ENCODE peak calls at places on chromosome 15, in ten cellular contexts. N is heart left ventricle, W is colonic mucosa, P is GM23338, Y is dorsolateral prefrontal cortex, V is adrenal gland, F is fibroblast of pulmonary artery, H is neural progenitor cell, K is breast epithelium, A is IMR-90. U is an unnamed sample.

GRCh38 chr15:63252292-63252691 is 25.1 kb upstream of the APH1B start:
- DNase-seq in P (no peak), Y (no peak), K (no peak), H (no peak), V (no peak), W (no peak), F (no peak), N (no peak), A (no peak), U (no peak)

GRCh38 chr15:32941823-32942222 is 224.0 kb downstream of the GREM1 start:
- DNase-seq in P (no peak), A (no peak), Y (no peak), F (no peak), H (no peak), W (no peak), K (no peak), N (no peak), V (no peak), U (no peak)

GRCh38 chr15:90165659-90166489 is 35.3 kb upstream of the SEMA4B start:
- DNase-seq in V (peak), P (no peak), F (peak), W (peak), Y (no peak), A (peak), K (peak), N (no peak), H (no peak), U (peak)

GRCh38 chr15:26891448-26891881 is 24.6 kb downstream of the GABRA5 start:
- DNase-seq in F (peak), N (peak), V (peak), W (peak), P (peak), A (peak), Y (peak), K (peak), H (peak), U (peak)

GRCh38 chr15:44535509-44536297 is 1.2 kb upstream of the EIF3J start:
- DNase-seq in W (peak), F (no peak), N (no peak), K (no peak), V (peak), P (peak), Y (no peak), H (peak), A (no peak), U (peak)

GRCh38 chr15:85403745-85404144 is 23.3 kb downstream of the AKAP13 start:
- DNase-seq in P (peak), W (no peak), Y (no peak), H (no peak), F (peak), K (no peak), V (peak), A (peak), N (no peak), U (peak)

GRCh38 chr15:82566690-82567089 is 26.4 kb upstream of the RPS17 start:
- DNase-seq in H (no peak), Y (no peak), A (peak), N (no peak), F (peak), K (no peak), W (no peak), P (no peak), V (no peak), U (no peak)

GRCh38 chr15:95995375-95996168 is 334.9 kb upstream of the NR2F2 start:
- DNase-seq in V (no peak), Y (no peak), N (no peak), A (peak), F (peak), P (no peak), H (no peak), K (no peak), W (no peak), U (peak)

GRCh38 chr15:94731286-94731685 is 499.9 kb downstream of the MCTP2 start:
- DNase-seq in K (no peak), Y (no peak), H (no peak), N (no peak), P (no peak), W (no peak), V (no peak), A (no peak), F (no peak), U (no peak)

GRCh38 chr15:89632563-89633430 is 22.5 kb downstream of the KIF7 start:
- DNase-seq in F (no peak), H (no peak), A (no peak), W (no peak), Y (no peak), K (no peak), V (no peak), P (no peak), N (no peak), U (no peak)

GRCh38 chr15:97425596-97425995 is 534.9 kb upstream of the ARRDC4 start:
- DNase-seq in K (no peak), W (no peak), F (no peak), N (no peak), Y (no peak), V (no peak), A (no peak), P (no peak), H (no peak), U (no peak)

GRCh38 chr15:58748787-58749531 is 548 bp downstream of the ADAM10 start:
- DNase-seq in N (peak), H (peak), A (no peak), Y (peak), W (peak), F (peak), K (peak), P (peak), V (peak), U (peak)

GRCh38 chr15:79779739-79780138 is 117.1 kb downstream of the MTHFS start:
- DNase-seq in F (no peak), P (no peak), H (no peak), Y (no peak), K (no peak), V (no peak), N (no peak), A (no peak), W (no peak), U (no peak)

GRCh38 chr15:89587955-89588354 is 12.7 kb downstream of the TICRR start:
- DNase-seq in N (no peak), V (no peak), H (no peak), W (no peak), F (peak), P (no peak), K (no peak), A (peak), Y (no peak), U (peak)

GRCh38 chr15:25830844-25831443 is 32.2 kb downstream of the ATP10A start:
- DNase-seq in F (peak), A (peak), P (no peak), W (no peak), N (no peak), Y (no peak), V (peak), H (no peak), K (no peak), U (peak)

GRCh38 chr15:81575436-81576123 is 201.6 kb upstream of the TMC3 start:
- DNase-seq in K (no peak), V (no peak), Y (no peak), W (no peak), N (no peak), H (no peak), F (peak), P (peak), A (peak), U (no peak)

GRCh38 chr15:82663186-82663600 is 16.0 kb upstream of the CPEB1 start:
- DNase-seq in A (peak), H (peak), K (no peak), Y (no peak), F (peak), P (peak), V (peak), W (peak), N (peak), U (peak)

GRCh38 chr15:37101634-37102314 is 1.4 kb upstream of the MEIS2 start:
- DNase-seq in V (peak), W (peak), N (peak), P (peak), K (no peak), F (peak), Y (peak), H (peak), A (peak), U (peak)

GRCh38 chr15:47301481-47301880 is 415.8 kb upstream of the SEMA6D start:
- DNase-seq in K (no peak), W (no peak), N (no peak), V (no peak), H (no peak), P (no peak), F (no peak), A (no peak), Y (no peak), U (no peak)

GRCh38 chr15:92818658-92819311 is 81.3 kb upstream of the CHD2 start:
- DNase-seq in P (no peak), F (no peak), V (no peak), Y (no peak), W (no peak), H (no peak), A (no peak), K (no peak), N (no peak), U (no peak)

GRCh38 chr15:66472176-66472999 is 25.2 kb downstream of the SNAPC5 start:
- DNase-seq in P (no peak), F (peak), N (no peak), Y (no peak), H (no peak), K (no peak), A (peak), V (no peak), W (no peak), U (peak)

GRCh38 chr15:88900309-88900981 is 5.1 kb upstream of the HAPLN3 start:
- DNase-seq in A (peak), F (peak), Y (no peak), P (no peak), W (no peak), H (no peak), N (no peak), K (no peak), V (no peak), U (peak)

GRCh38 chr15:33330931-33331330 is 20.2 kb downstream of the RYR3 start:
- DNase-seq in F (no peak), V (no peak), Y (no peak), W (no peak), N (no peak), H (no peak), K (no peak), P (no peak), A (no peak), U (no peak)

GRCh38 chr15:22915866-22916515 is 64.2 kb downstream of the CYFIP1 start:
- DNase-seq in Y (no peak), F (no peak), H (no peak), K (no peak), N (no peak), W (no peak), A (no peak), V (no peak), P (no peak), U (no peak)

GRCh38 chr15:77577350-77577749 is 55.4 kb downstream of the LINGO1 start:
- DNase-seq in F (no peak), Y (peak), A (no peak), W (no peak), N (no peak), V (no peak), K (no peak), H (peak), P (no peak), U (no peak)

GRCh38 chr15:87477759-87478687 is 778.5 kb downstream of the NTRK3 start:
- DNase-seq in H (peak), F (peak), P (peak), V (peak), N (peak), Y (no peak), A (peak), W (no peak), K (no peak), U (peak)

GRCh38 chr15:78050441-78050809 is 27.1 kb downstream of the TBC1D2B start:
- DNase-seq in F (peak), Y (no peak), K (no peak), H (peak), P (no peak), A (no peak), N (no peak), V (no peak), W (no peak), U (no peak)

GRCh38 chr15:25719101-25719985 is 143.8 kb downstream of the ATP10A start:
- DNase-seq in W (no peak), V (no peak), N (no peak), Y (no peak), P (no peak), K (no peak), H (no peak), A (no peak), F (no peak), U (no peak)

GRCh38 chr15:88695595-88696186 is 56.9 kb downstream of the ISG20 start:
- DNase-seq in K (peak), H (no peak), A (no peak), V (no peak), N (no peak), W (no peak), F (no peak), P (no peak), Y (no peak), U (no peak)

DNA sequence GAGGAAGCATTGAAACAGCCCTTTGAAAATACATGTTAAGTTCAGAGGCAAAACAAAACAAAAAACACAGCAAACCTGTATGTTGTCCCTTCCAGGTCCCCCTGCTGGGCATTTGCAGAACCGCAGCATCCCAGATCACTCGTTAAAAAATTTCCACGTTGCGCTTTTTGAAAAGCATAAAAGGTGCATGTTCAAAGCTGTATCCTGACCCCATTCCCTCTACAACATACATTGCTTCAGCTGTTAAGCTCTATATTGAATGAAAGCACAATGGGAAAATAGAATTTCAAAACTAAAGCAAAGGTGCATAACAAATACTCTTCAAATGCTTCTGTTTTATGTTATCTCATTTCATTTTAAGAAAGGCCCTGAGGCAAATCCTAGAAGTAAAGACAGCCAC is 328.3 kb downstream of the THSD4 start:
- DNase-seq in H (peak), A (peak), N (peak), K (peak), V (peak), Y (peak), W (peak), F (peak), P (peak), U (peak)
- TF ChIP-seq CTCF in H (peak), A (peak), N (peak), K (peak), V (peak), Y (peak), W (peak), F (peak), P (peak), U (peak)

GRCh38 chr15:40182358-40183029 is 21.6 kb downstream of the BUB1B start:
- DNase-seq in F (no peak), K (no peak), Y (no peak), N (no peak), H (no peak), W (no peak), A (no peak), V (no peak), P (no peak), U (no peak)
- H3K4me3 ChIP-seq in F (no peak), K (no peak), Y (no peak), N (no peak), H (no peak), W (no peak), A (no peak), V (no peak), P (no peak), U (no peak)

GRCh38 chr15:99703603-99704443 is 29.4 kb downstream of the LYSMD4 start:
- DNase-seq in V (peak), N (no peak), P (peak), W (no peak), H (peak), A (peak), Y (no peak), F (peak), K (no peak), U (peak)
- TF ChIP-seq CTCF in V (peak), N (peak), P (peak), W (no peak), H (peak), A (peak), Y (peak), F (peak), K (peak), U (peak)

GRCh38 chr15:34335176-34335575 is 2.4 kb downstream of the SLC12A6 start:
- DNase-seq in H (no peak), P (no peak), F (peak), V (no peak), A (no peak), Y (no peak), N (no peak), W (no peak), K (no peak), U (peak)
- H3K4me3 ChIP-seq in H (no peak), P (no peak), F (peak), V (no peak), A (no peak), Y (peak), N (peak), W (no peak), K (no peak), U (no peak)

GRCh38 chr15:75203017-75203907 is 1.6 kb downstream of the C15orf39 start:
- DNase-seq in N (no peak), A (peak), H (peak), P (no peak), W (peak), Y (no peak), V (peak), K (no peak), F (peak), U (peak)

GRCh38 chr15:75200765-75201608 is 695 bp upstream of the C15orf39 start:
- DNase-seq in N (no peak), H (peak), A (no peak), V (peak), F (peak), Y (no peak), W (peak), K (peak), P (peak), U (peak)

GRCh38 chr15:75201609-75202250 is at the start of gene C15orf39:
- DNase-seq in P (peak), A (peak), H (peak), W (peak), Y (peak), N (peak), F (peak), V (peak), K (peak), U (peak)

GRCh38 chr15:75203908-75204263 is 2.2 kb downstream of the C15orf39 start:
- DNase-seq in V (no peak), W (no peak), H (no peak), N (no peak), P (no peak), F (no peak), K (no peak), A (no peak), Y (no peak), U (no peak)

GRCh38 chr15:75202251-75203016 is 752 bp downstream of the C15orf39 start:
- DNase-seq in A (peak), P (peak), F (peak), H (peak), K (peak), W (peak), N (peak), Y (peak), V (peak), U (peak)
- TF ChIP-seq CTCF in A (no peak), P (peak), F (no peak), H (peak), K (no peak), W (peak), N (peak), Y (no peak), V (peak), U (no peak)

GRCh38 chr15:68820589-68821189 is at the start of gene ANP32A:
- DNase-seq in W (peak), V (peak), A (peak), P (peak), Y (peak), N (peak), H (peak), F (peak), K (peak), U (peak)

GRCh38 chr15:68823561-68823960 is 2.9 kb upstream of the ANP32A start:
- DNase-seq in Y (no peak), H (no peak), K (no peak), W (no peak), F (no peak), A (no peak), V (no peak), N (no peak), P (peak), U (no peak)

GRCh38 chr15:68821898-68822380 is 1.2 kb upstream of the ANP32A start:
- DNase-seq in N (no peak), V (no peak), A (no peak), W (peak), P (peak), Y (no peak), K (no peak), H (peak), F (peak), U (peak)

GRCh38 chr15:68821190-68821897 is 649 bp upstream of the ANP32A start:
- DNase-seq in P (no peak), Y (no peak), K (no peak), N (no peak), W (no peak), F (no peak), V (no peak), H (no peak), A (no peak), U (no peak)

DNA sequence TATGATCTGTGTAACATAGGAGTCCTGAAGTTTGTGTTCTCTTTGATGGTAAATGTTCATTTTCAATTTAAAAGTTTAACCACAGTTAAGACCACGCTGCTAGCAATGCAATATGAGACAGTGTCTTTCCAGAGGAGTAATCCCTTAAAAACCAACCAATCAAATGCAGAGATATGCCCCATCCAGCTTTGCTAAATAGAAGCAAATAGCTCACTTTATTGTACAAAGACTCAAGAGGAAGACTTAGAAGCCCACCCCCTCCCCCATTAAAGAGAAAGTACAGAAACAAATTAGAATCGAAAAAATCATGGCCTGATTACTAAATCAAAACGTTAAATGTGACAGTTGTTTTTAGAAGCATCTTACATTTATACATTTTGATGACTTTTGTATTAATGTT is 2.1 kb upstream of the ANP32A start:
- DNase-seq in K (no peak), N (no peak), H (peak), Y (no peak), A (no peak), F (no peak), W (no peak), P (no peak), V (no peak), U (no peak)
- H3K4me3 ChIP-seq in K (no peak), N (no peak), H (peak), Y (no peak), A (no peak), F (no peak), W (no peak), P (no peak), V (no peak), U (no peak)

GRCh38 chr15:41695750-41696436 is 35.7 kb downstream of the MGA start:
- DNase-seq in Y (no peak), P (peak), V (peak), A (peak), N (no peak), W (no peak), H (no peak), K (no peak), F (peak), U (peak)
- TF ChIP-seq CTCF in Y (no peak), P (peak), V (peak), A (peak), N (no peak), W (no peak), H (no peak), K (no peak), F (peak), U (peak)